ENCODE peak calls at places on chromosomes 11 and 22, in eight cellular contexts. C, I, U, M, X, N, D and W are unnamed samples.

GRCh38 chr11:123055132-123055924 is 6.6 kb downstream of the HSPA8 start:
- DNase-seq in C (no peak), I (no peak), U (no peak), M (no peak), X (peak; percentile 34), N (no peak), D (no peak), W (peak; percentile 52)

GRCh38 chr11:3056296-3057068 is 741 bp downstream of the CARS1 start:
- DNase-seq in C (no peak), I (no peak), U (no peak), M (no peak), X (no peak), N (no peak), D (peak; percentile 64), W (peak; percentile 54)

GRCh38 chr22:38176170-38176741 is 5.4 kb downstream of the PLA2G6 start:
- DNase-seq in C (no peak), I (no peak), U (no peak), M (peak; percentile 42), X (no peak), N (no peak), D (peak; percentile 60), W (no peak)

GRCh38 chr11:64856382-64857227 is 12.2 kb upstream of the CDC42BPG start:
- DNase-seq in C (peak; percentile 27), I (no peak), U (no peak), M (peak; percentile 19), X (peak; percentile 62), N (no peak), D (no peak), W (peak; percentile 17)

GRCh38 chr11:36010010-36010740 is 66.3 kb downstream of the LDLRAD3 start:
- DNase-seq in C (no peak), I (no peak), U (no peak), M (no peak), X (no peak), N (no peak), D (no peak), W (peak; percentile 91)

GRCh38 chr11:12269104-12269441 is 108.3 kb upstream of the PARVA start:
- DNase-seq in C (no peak), I (no peak), U (no peak), M (no peak), X (no peak), N (no peak), D (no peak), W (peak; percentile 74)

GRCh38 chr11:19934828-19935259 is 222.2 kb downstream of the NAV2 start:
- DNase-seq in C (no peak), I (no peak), U (no peak), M (no peak), X (no peak), N (no peak), D (no peak), W (no peak)

GRCh38 chr22:44523981-44524759 is 26.1 kb upstream of the RTL6 start:
- DNase-seq in C (no peak), I (no peak), U (no peak), M (no peak), X (peak; percentile 68), N (no peak), D (no peak), W (no peak)

GRCh38 chr11:56271092-56271491 is 2.9 kb upstream of the OR5T1 start:
- DNase-seq in C (no peak), I (no peak), U (no peak), M (no peak), X (no peak), N (no peak), D (no peak), W (no peak)

GRCh38 chr11:9347100-9347499 is 32.7 kb upstream of the TMEM41B start:
- DNase-seq in C (no peak), I (no peak), U (no peak), M (no peak), X (no peak), N (no peak), D (no peak), W (no peak)

GRCh38 chr11:83523676-83524075 is 237.5 kb upstream of the CCDC90B start:
- DNase-seq in C (no peak), I (no peak), U (no peak), M (no peak), X (peak; percentile 75), N (no peak), D (no peak), W (peak; percentile 87)

GRCh38 chr11:67301951-67302516 is 1.3 kb upstream of the SSH3 start:
- DNase-seq in C (no peak), I (no peak), U (peak; percentile 43), M (no peak), X (peak; percentile 80), N (no peak), D (peak; percentile 70), W (peak; percentile 51)

GRCh38 chr22:30968015-30968923 is at the start of gene MORC2:
- DNase-seq in C (no peak), I (no peak), U (no peak), M (no peak), X (no peak), N (no peak), D (no peak), W (peak; percentile 88)